ENCODE peak calls at places on chromosome 16, in ten cellular contexts. F, H, Q, Z, K, Y, V, P, C and M are unnamed samples.

GRCh38 chr16:75541236-75541635 is 5.3 kb upstream of the CHST5 start:
- DNase-seq in F (peak), H (no peak), Q (no peak), Z (no peak), K (no peak), Y (no peak), V (no peak), P (no peak), C (no peak), M (no peak)

GRCh38 chr16:8674413-8675022 is at the start of gene ABAT:
- DNase-seq in F (peak), H (peak), Q (peak), Z (peak), K (no peak), Y (peak), V (peak), P (peak), C (peak), M (peak)

GRCh38 chr16:21703589-21704174 is 39.9 kb downstream of the OTOA start:
- DNase-seq in F (no peak), H (no peak), Q (no peak), Z (no peak), K (no peak), Y (no peak), V (no peak), P (no peak), C (no peak), M (no peak)

GRCh38 chr16:50842013-50842505 is 100.2 kb downstream of the CYLD start:
- DNase-seq in F (no peak), H (no peak), Q (no peak), Z (no peak), K (no peak), Y (no peak), V (no peak), P (no peak), C (no peak), M (no peak)

GRCh38 chr16:667780-668518 is at the start of gene RHOT2:
- DNase-seq in F (peak), H (peak), Q (peak), Z (peak), K (peak), Y (peak), V (peak), P (peak), C (peak), M (peak)

GRCh38 chr16:57373117-57373947 is 1.0 kb downstream of the CX3CL1 start:
- DNase-seq in F (no peak), H (no peak), Q (no peak), Z (no peak), K (no peak), Y (no peak), V (no peak), P (no peak), C (no peak), M (no peak)

GRCh38 chr16:11258553-11259287 is 2.7 kb upstream of the SOCS1 start:
- DNase-seq in F (peak), H (no peak), Q (no peak), Z (peak), K (no peak), Y (no peak), V (no peak), P (no peak), C (no peak), M (no peak)

GRCh38 chr16:81866820-81867440 is 87.8 kb downstream of the PLCG2 start:
- DNase-seq in F (no peak), H (no peak), Q (no peak), Z (no peak), K (no peak), Y (no peak), V (no peak), P (no peak), C (no peak), M (no peak)

GRCh38 chr16:57013268-57013667 is 23.9 kb downstream of the NLRC5 start:
- DNase-seq in F (no peak), H (no peak), Q (peak), Z (peak), K (peak), Y (peak), V (no peak), P (no peak), C (no peak), M (no peak)

GRCh38 chr16:4101421-4102275 is 14.6 kb downstream of the ADCY9 start:
- DNase-seq in F (no peak), H (no peak), Q (no peak), Z (no peak), K (no peak), Y (no peak), V (no peak), P (no peak), C (no peak), M (no peak)

GRCh38 chr16:85746431-85747227 is 4.3 kb downstream of the C16orf74 start:
- DNase-seq in F (no peak), H (peak), Q (peak), Z (no peak), K (no peak), Y (peak), V (no peak), P (no peak), C (no peak), M (no peak)

GRCh38 chr16:5944971-5945370 is 847.4 kb upstream of the EEF2KMT start:
- DNase-seq in F (no peak), H (no peak), Q (no peak), Z (no peak), K (no peak), Y (no peak), V (no peak), P (no peak), C (no peak), M (peak)

GRCh38 chr16:20920091-20920490 is 19.5 kb downstream of the LYRM1 start:
- DNase-seq in F (no peak), H (no peak), Q (no peak), Z (no peak), K (no peak), Y (no peak), V (no peak), P (no peak), C (no peak), M (no peak)

GRCh38 chr16:2426941-2427361 is 2.3 kb upstream of the CCNF start:
- DNase-seq in F (no peak), H (no peak), Q (peak), Z (no peak), K (no peak), Y (peak), V (no peak), P (no peak), C (no peak), M (no peak)

GRCh38 chr16:87070657-87071056 is 246.5 kb downstream of the C16orf95 start:
- DNase-seq in F (no peak), H (no peak), Q (no peak), Z (no peak), K (no peak), Y (no peak), V (no peak), P (no peak), C (no peak), M (no peak)

GRCh38 chr16:89093602-89094251 is at the start of gene ACSF3:
- DNase-seq in F (peak), H (peak), Q (peak), Z (peak), K (peak), Y (peak), V (peak), P (peak), C (peak), M (peak)

GRCh38 chr16:31157136-31157535 is 7.3 kb upstream of the PRSS36 start:
- DNase-seq in F (no peak), H (no peak), Q (no peak), Z (no peak), K (no peak), Y (no peak), V (no peak), P (no peak), C (no peak), M (peak)

GRCh38 chr16:14193316-14193871 is 122.3 kb downstream of the MRTFB start:
- DNase-seq in F (peak), H (no peak), Q (no peak), Z (peak), K (no peak), Y (no peak), V (no peak), P (no peak), C (peak), M (no peak)

GRCh38 chr16:77271532-77272426 is 72.6 kb downstream of the SYCE1L start:
- DNase-seq in F (no peak), H (no peak), Q (no peak), Z (no peak), K (no peak), Y (no peak), V (no peak), P (no peak), C (no peak), M (no peak)

GRCh38 chr16:23240994-23241393 is 58.4 kb downstream of the SCNN1G start:
- DNase-seq in F (no peak), H (no peak), Q (no peak), Z (no peak), K (no peak), Y (no peak), V (no peak), P (no peak), C (no peak), M (no peak)

GRCh38 chr16:807345-808251 is 7.1 kb upstream of the GNG13 start:
- DNase-seq in F (peak), H (peak), Q (peak), Z (peak), K (peak), Y (peak), V (peak), P (peak), C (peak), M (peak)

GRCh38 chr16:85303354-85303883 is 191.1 kb upstream of the CIBAR2 start:
- DNase-seq in F (peak), H (peak), Q (no peak), Z (peak), K (no peak), Y (no peak), V (peak), P (peak), C (peak), M (peak)

GRCh38 chr16:74024997-74025396 is 271.6 kb upstream of the PSMD7 start:
- DNase-seq in F (no peak), H (no peak), Q (no peak), Z (no peak), K (no peak), Y (no peak), V (no peak), P (no peak), C (no peak), M (no peak)

GRCh38 chr16:79703066-79703465 is 102.5 kb upstream of the MAF start:
- DNase-seq in F (no peak), H (no peak), Q (no peak), Z (no peak), K (no peak), Y (peak), V (no peak), P (no peak), C (no peak), M (no peak)

GRCh38 chr16:74577882-74578366 is 29.0 kb downstream of the GLG1 start:
- DNase-seq in F (no peak), H (no peak), Q (peak), Z (no peak), K (peak), Y (peak), V (no peak), P (no peak), C (no peak), M (peak)

GRCh38 chr16:8885674-8886592 is 3.8 kb downstream of the LITAFD start:
- DNase-seq in F (peak), H (no peak), Q (peak), Z (no peak), K (no peak), Y (peak), V (no peak), P (no peak), C (peak), M (peak)

GRCh38 chr16:3646348-3646920 is 8.1 kb upstream of the DNASE1 start:
- DNase-seq in F (peak), H (no peak), Q (peak), Z (peak), K (no peak), Y (no peak), V (no peak), P (no peak), C (no peak), M (no peak)